ENCODE peak calls at places on chromosomes 16 and 17, in nine cellular contexts. One of them, this sample, is unnamed. For H3K9me3, the result is how much of the 10 kb centered on the place peaks cover.

GRCh38 chr16:700684-701584 is 4.7 kb downstream of the FBXL16 start:
- DNase-seq in left ventricle myocardium inferior: no peak
- DNase-seq in CD8-positive, alpha-beta memory T cell: peak
- DNase-seq in ascending aorta: no peak
- DNase-seq in lower lobe of right lung: no peak
- DNase-seq in HAP-1: no peak
- DNase-seq in mammary epithelial cell: no peak
- DNase-seq in NT2/D1: no peak
- DNase-seq in heart left ventricle: no peak
- DNase-seq in this sample: no peak

GRCh38 chr17:27379863-27380533 is 76.2 kb upstream of the KSR1 start:
- DNase-seq in NT2/D1: no peak
- DNase-seq in HAP-1: peak
- DNase-seq in heart left ventricle: peak
- DNase-seq in lower lobe of right lung: peak
- DNase-seq in mammary epithelial cell: peak
- DNase-seq in left ventricle myocardium inferior: peak
- DNase-seq in ascending aorta: peak
- DNase-seq in CD8-positive, alpha-beta memory T cell: no peak
- DNase-seq in this sample: no peak

GRCh38 chr16:73095142-73095791 is 47.3 kb upstream of the ZFHX3 start:
- DNase-seq in NT2/D1: no peak
- DNase-seq in lower lobe of right lung: no peak
- DNase-seq in heart left ventricle: no peak
- DNase-seq in CD8-positive, alpha-beta memory T cell: no peak
- DNase-seq in ascending aorta: no peak
- DNase-seq in left ventricle myocardium inferior: no peak
- DNase-seq in HAP-1: no peak
- DNase-seq in mammary epithelial cell: no peak
- DNase-seq in this sample: no peak

GRCh38 chr16:85536411-85537330 is 76.5 kb upstream of the GSE1 start:
- DNase-seq in mammary epithelial cell: no peak
- DNase-seq in NT2/D1: no peak
- DNase-seq in lower lobe of right lung: no peak
- DNase-seq in left ventricle myocardium inferior: no peak
- DNase-seq in CD8-positive, alpha-beta memory T cell: no peak
- DNase-seq in heart left ventricle: no peak
- DNase-seq in ascending aorta: no peak
- DNase-seq in HAP-1: no peak
- DNase-seq in this sample: no peak

GRCh38 chr17:38750312-38751121 is 2.0 kb upstream of the PSMB3 start:
- DNase-seq in HAP-1: no peak
- DNase-seq in heart left ventricle: no peak
- DNase-seq in lower lobe of right lung: no peak
- DNase-seq in ascending aorta: no peak
- DNase-seq in CD8-positive, alpha-beta memory T cell: peak
- DNase-seq in left ventricle myocardium inferior: no peak
- DNase-seq in NT2/D1: no peak
- DNase-seq in mammary epithelial cell: peak
- DNase-seq in this sample: no peak

GRCh38 chr16:88995746-88996535 is 18.9 kb upstream of the CBFA2T3 start:
- DNase-seq in CD8-positive, alpha-beta memory T cell: no peak
- DNase-seq in heart left ventricle: no peak
- DNase-seq in mammary epithelial cell: no peak
- DNase-seq in NT2/D1: no peak
- DNase-seq in left ventricle myocardium inferior: no peak
- DNase-seq in lower lobe of right lung: no peak
- DNase-seq in HAP-1: no peak
- DNase-seq in ascending aorta: no peak
- DNase-seq in this sample: no peak

GRCh38 chr16:75402174-75402820 is 31.0 kb downstream of the CFDP1 start:
- DNase-seq in lower lobe of right lung: no peak
- DNase-seq in left ventricle myocardium inferior: no peak
- DNase-seq in heart left ventricle: no peak
- DNase-seq in mammary epithelial cell: peak
- DNase-seq in CD8-positive, alpha-beta memory T cell: no peak
- DNase-seq in NT2/D1: no peak
- DNase-seq in ascending aorta: no peak
- DNase-seq in HAP-1: no peak
- DNase-seq in this sample: no peak

GRCh38 chr17:59423137-59423703 is 91.8 kb downstream of the YPEL2 start:
- DNase-seq in mammary epithelial cell: no peak
- DNase-seq in NT2/D1: no peak
- DNase-seq in left ventricle myocardium inferior: peak
- DNase-seq in CD8-positive, alpha-beta memory T cell: no peak
- DNase-seq in ascending aorta: no peak
- DNase-seq in HAP-1: no peak
- DNase-seq in heart left ventricle: peak
- DNase-seq in lower lobe of right lung: no peak
- DNase-seq in this sample: peak

GRCh38 chr16:10876799-10877341 is at the start of gene CIITA:
- DNase-seq in left ventricle myocardium inferior: peak
- DNase-seq in lower lobe of right lung: peak
- DNase-seq in mammary epithelial cell: peak
- DNase-seq in HAP-1: no peak
- DNase-seq in CD8-positive, alpha-beta memory T cell: peak
- DNase-seq in ascending aorta: peak
- DNase-seq in NT2/D1: no peak
- DNase-seq in heart left ventricle: peak
- DNase-seq in this sample: peak

GRCh38 chr17:45697076-45697475 is 87.0 kb upstream of the CRHR1 start:
- DNase-seq in left ventricle myocardium inferior: no peak
- DNase-seq in ascending aorta: no peak
- DNase-seq in CD8-positive, alpha-beta memory T cell: no peak
- DNase-seq in HAP-1: no peak
- DNase-seq in heart left ventricle: no peak
- DNase-seq in NT2/D1: no peak
- DNase-seq in mammary epithelial cell: no peak
- DNase-seq in lower lobe of right lung: no peak
- DNase-seq in this sample: no peak

GRCh38 chr16:11835891-11836652 is 15.3 kb downstream of the RSL1D1 start:
- DNase-seq in mammary epithelial cell: no peak
- DNase-seq in ascending aorta: no peak
- DNase-seq in heart left ventricle: no peak
- DNase-seq in lower lobe of right lung: no peak
- DNase-seq in left ventricle myocardium inferior: no peak
- DNase-seq in CD8-positive, alpha-beta memory T cell: no peak
- DNase-seq in NT2/D1: no peak
- DNase-seq in HAP-1: no peak
- DNase-seq in this sample: no peak

GRCh38 chr17:45345554-45346254 is 28.9 kb upstream of the MAP3K14 start:
- DNase-seq in HAP-1: peak
- DNase-seq in ascending aorta: no peak
- DNase-seq in heart left ventricle: peak
- DNase-seq in left ventricle myocardium inferior: no peak
- DNase-seq in NT2/D1: no peak
- DNase-seq in mammary epithelial cell: no peak
- DNase-seq in lower lobe of right lung: no peak
- DNase-seq in CD8-positive, alpha-beta memory T cell: no peak
- DNase-seq in this sample: no peak

GRCh38 chr16:27355610-27356009 is 41.8 kb downstream of the IL4R start:
- DNase-seq in NT2/D1: peak
- DNase-seq in CD8-positive, alpha-beta memory T cell: no peak
- DNase-seq in lower lobe of right lung: peak
- DNase-seq in heart left ventricle: peak
- DNase-seq in left ventricle myocardium inferior: peak
- DNase-seq in ascending aorta: no peak
- DNase-seq in HAP-1: no peak
- DNase-seq in mammary epithelial cell: no peak
- DNase-seq in this sample: peak

GRCh38 chr17:57682667-57683066 is 62.4 kb downstream of the CCDC182 start:
- DNase-seq in left ventricle myocardium inferior: no peak
- DNase-seq in ascending aorta: no peak
- DNase-seq in CD8-positive, alpha-beta memory T cell: no peak
- DNase-seq in NT2/D1: no peak
- DNase-seq in mammary epithelial cell: no peak
- DNase-seq in lower lobe of right lung: no peak
- DNase-seq in heart left ventricle: no peak
- DNase-seq in HAP-1: no peak
- DNase-seq in this sample: no peak

GRCh38 chr16:14071576-14072271 is 605 bp downstream of the MRTFB start:
- DNase-seq in heart left ventricle: no peak
- DNase-seq in HAP-1: peak
- DNase-seq in left ventricle myocardium inferior: no peak
- DNase-seq in NT2/D1: no peak
- DNase-seq in mammary epithelial cell: peak
- DNase-seq in CD8-positive, alpha-beta memory T cell: no peak
- DNase-seq in ascending aorta: no peak
- DNase-seq in lower lobe of right lung: no peak
- DNase-seq in this sample: no peak

GRCh38 chr16:68935008-68935407 is 91.7 kb downstream of the TANGO6 start:
- DNase-seq in left ventricle myocardium inferior: no peak
- DNase-seq in lower lobe of right lung: no peak
- DNase-seq in heart left ventricle: no peak
- DNase-seq in ascending aorta: no peak
- DNase-seq in HAP-1: no peak
- DNase-seq in NT2/D1: no peak
- DNase-seq in CD8-positive, alpha-beta memory T cell: no peak
- DNase-seq in mammary epithelial cell: no peak
- DNase-seq in this sample: no peak

GRCh38 chr16:27228621-27229501 is 25.5 kb downstream of the KDM8 start:
- DNase-seq in lower lobe of right lung: peak
- DNase-seq in ascending aorta: no peak
- DNase-seq in left ventricle myocardium inferior: peak
- DNase-seq in NT2/D1: no peak
- DNase-seq in heart left ventricle: peak
- DNase-seq in mammary epithelial cell: no peak
- DNase-seq in HAP-1: no peak
- DNase-seq in CD8-positive, alpha-beta memory T cell: no peak
- DNase-seq in this sample: no peak

GRCh38 chr16:53754938-53755910 is 51.3 kb downstream of the FTO start:
- DNase-seq in CD8-positive, alpha-beta memory T cell: no peak
- DNase-seq in ascending aorta: no peak
- DNase-seq in lower lobe of right lung: no peak
- DNase-seq in heart left ventricle: no peak
- DNase-seq in mammary epithelial cell: peak
- DNase-seq in HAP-1: no peak
- DNase-seq in left ventricle myocardium inferior: no peak
- DNase-seq in NT2/D1: no peak
- DNase-seq in this sample: no peak

DNA sequence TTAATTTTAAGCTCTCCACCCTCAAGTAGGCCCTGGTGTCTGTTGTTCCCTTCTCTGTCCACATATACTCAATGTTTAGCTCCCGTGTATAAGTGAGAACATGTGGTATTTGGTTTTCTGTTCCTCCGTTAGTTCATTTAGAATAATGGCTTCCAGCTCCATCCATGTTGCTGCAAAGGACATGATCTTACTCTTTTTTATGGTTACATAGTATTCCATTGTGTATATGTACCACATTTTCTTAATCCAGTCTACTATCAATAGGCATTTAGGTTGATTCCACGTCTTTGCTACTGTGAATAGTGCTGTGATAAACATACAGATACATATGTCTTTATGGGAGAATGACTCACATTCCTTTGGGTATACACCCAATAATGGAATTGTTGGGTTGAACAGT is 111.4 kb upstream of the NACA2 start:
- DNase-seq in HAP-1: no peak
- DNase-seq in mammary epithelial cell: no peak
- DNase-seq in lower lobe of right lung: no peak
- DNase-seq in ascending aorta: no peak
- DNase-seq in NT2/D1: no peak
- DNase-seq in heart left ventricle: no peak
- DNase-seq in CD8-positive, alpha-beta memory T cell: no peak
- DNase-seq in left ventricle myocardium inferior: no peak
- DNase-seq in this sample: no peak
- H3K9me3 ChIP-seq in HAP-1: under half
- H3K9me3 ChIP-seq in mammary epithelial cell: under half
- H3K9me3 ChIP-seq in lower lobe of right lung: under half
- H3K9me3 ChIP-seq in ascending aorta: under half
- H3K9me3 ChIP-seq in NT2/D1: under half
- H3K9me3 ChIP-seq in heart left ventricle: under half
- H3K9me3 ChIP-seq in CD8-positive, alpha-beta memory T cell: under half
- H3K9me3 ChIP-seq in left ventricle myocardium inferior: half or more
- H3K9me3 ChIP-seq in this sample: under half

DNA sequence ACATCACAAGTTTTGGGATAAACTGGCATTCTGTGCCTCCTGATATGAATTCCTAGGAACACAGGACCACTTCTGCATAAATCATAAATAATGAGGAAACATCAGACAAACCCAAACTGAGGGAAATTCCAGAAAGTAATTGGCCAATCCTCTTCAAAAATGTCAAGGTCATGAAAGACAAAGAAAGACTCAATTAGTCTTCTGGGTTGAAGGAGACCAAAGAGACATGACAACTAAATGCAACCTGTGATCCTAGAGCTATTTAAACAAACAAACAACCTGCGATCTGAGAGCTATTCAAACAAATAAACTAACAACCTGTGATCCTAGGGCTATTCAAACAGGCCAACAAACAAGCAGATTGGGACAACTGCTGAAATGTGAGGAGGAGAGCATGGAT is 144.2 kb downstream of the VPS53 start:
- DNase-seq in ascending aorta: no peak
- DNase-seq in lower lobe of right lung: no peak
- DNase-seq in mammary epithelial cell: no peak
- DNase-seq in NT2/D1: no peak
- DNase-seq in left ventricle myocardium inferior: no peak
- DNase-seq in heart left ventricle: no peak
- DNase-seq in CD8-positive, alpha-beta memory T cell: no peak
- DNase-seq in HAP-1: no peak
- DNase-seq in this sample: no peak
- H3K9me3 ChIP-seq in ascending aorta: under half
- H3K9me3 ChIP-seq in lower lobe of right lung: under half
- H3K9me3 ChIP-seq in mammary epithelial cell: under half
- H3K9me3 ChIP-seq in NT2/D1: under half
- H3K9me3 ChIP-seq in left ventricle myocardium inferior: under half
- H3K9me3 ChIP-seq in heart left ventricle: under half
- H3K9me3 ChIP-seq in CD8-positive, alpha-beta memory T cell: under half
- H3K9me3 ChIP-seq in HAP-1: under half
- H3K9me3 ChIP-seq in this sample: under half

DNA sequence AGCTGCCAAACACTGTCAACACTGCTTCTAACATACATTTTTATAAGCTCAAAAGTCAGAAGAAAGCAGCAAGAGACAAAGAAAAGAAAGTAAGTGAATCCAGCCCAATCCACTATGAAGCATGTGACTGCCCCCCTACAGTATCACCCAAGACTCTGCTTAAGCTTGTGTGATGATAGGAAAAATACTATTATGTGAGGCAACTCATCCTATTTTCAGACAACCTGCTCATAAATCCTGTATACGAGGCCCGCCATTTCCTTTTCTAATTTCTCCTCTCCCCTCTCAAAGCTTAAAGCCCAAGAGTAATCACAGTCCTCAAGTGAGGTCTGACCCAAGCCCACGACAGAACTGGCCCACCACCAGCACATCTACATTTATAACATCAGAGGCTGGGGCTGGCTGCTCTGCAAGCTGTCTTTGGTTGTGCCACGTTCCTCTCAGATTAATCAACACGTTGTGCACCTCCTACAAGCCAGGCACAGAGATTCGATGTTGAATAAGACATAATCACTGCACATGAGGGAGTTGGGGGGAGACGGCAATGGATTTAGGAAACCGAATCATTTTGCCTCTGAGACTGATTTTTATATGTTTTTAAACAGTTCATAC is 16.2 kb downstream of the USP31 start:
- DNase-seq in CD8-positive, alpha-beta memory T cell: no peak
- DNase-seq in HAP-1: no peak
- DNase-seq in NT2/D1: no peak
- DNase-seq in mammary epithelial cell: peak
- DNase-seq in heart left ventricle: no peak
- DNase-seq in lower lobe of right lung: no peak
- DNase-seq in ascending aorta: no peak
- DNase-seq in left ventricle myocardium inferior: peak
- DNase-seq in this sample: no peak
- H3K9me3 ChIP-seq in CD8-positive, alpha-beta memory T cell: under half
- H3K9me3 ChIP-seq in HAP-1: under half
- H3K9me3 ChIP-seq in NT2/D1: under half
- H3K9me3 ChIP-seq in mammary epithelial cell: under half
- H3K9me3 ChIP-seq in heart left ventricle: under half
- H3K9me3 ChIP-seq in lower lobe of right lung: under half
- H3K9me3 ChIP-seq in ascending aorta: under half
- H3K9me3 ChIP-seq in left ventricle myocardium inferior: under half
- H3K9me3 ChIP-seq in this sample: under half

GRCh38 chr17:69724236-69724635 is 309.7 kb downstream of the MAP2K6 start:
- DNase-seq in left ventricle myocardium inferior: no peak
- DNase-seq in NT2/D1: no peak
- DNase-seq in ascending aorta: no peak
- DNase-seq in CD8-positive, alpha-beta memory T cell: no peak
- DNase-seq in mammary epithelial cell: no peak
- DNase-seq in lower lobe of right lung: no peak
- DNase-seq in heart left ventricle: no peak
- DNase-seq in HAP-1: no peak
- DNase-seq in this sample: no peak
- H3K9me3 ChIP-seq in left ventricle myocardium inferior: under half
- H3K9me3 ChIP-seq in NT2/D1: under half
- H3K9me3 ChIP-seq in ascending aorta: under half
- H3K9me3 ChIP-seq in CD8-positive, alpha-beta memory T cell: under half
- H3K9me3 ChIP-seq in mammary epithelial cell: under half
- H3K9me3 ChIP-seq in lower lobe of right lung: under half
- H3K9me3 ChIP-seq in heart left ventricle: under half
- H3K9me3 ChIP-seq in HAP-1: under half
- H3K9me3 ChIP-seq in this sample: under half

This sample was measured in HCT116.